ENCODE peak calls at places on chromosomes 11 and 22, in nine cellular contexts. F is ovary; N is HCT116; Y is CD4-positive, CD25-positive, alpha-beta regulatory T cell; I is mucosa of descending colon; A is Peyer's patch; S is heart right ventricle; B is mesendoderm; R is mammary epithelial cell. X is an unnamed sample.
A peak's percentile ranks its signal among the peaks of the same experiment; 100 is the strongest.

GRCh38 chr11:20000393-20001134 is 159.7 kb downstream of the DBX1 start:
- DNase-seq in F (no peak), N (no peak), Y (no peak), I (no peak), A (no peak), S (peak; percentile 30), B (peak; percentile 95), R (no peak), X (no peak)

GRCh38 chr11:45778341-45778740 is 26.6 kb upstream of the SLC35C1 start:
- DNase-seq in F (no peak), N (no peak), Y (no peak), I (no peak), A (no peak), S (no peak), B (no peak), R (no peak), X (no peak)

GRCh38 chr11:120392791-120393190 is 56.6 kb downstream of the ARHGEF12 start:
- DNase-seq in F (no peak), N (no peak), Y (no peak), I (no peak), A (no peak), S (no peak), B (no peak), R (no peak), X (no peak)

GRCh38 chr22:49188091-49188490 is 639.6 kb downstream of the BRD1 start:
- DNase-seq in F (no peak), N (peak; percentile 33), Y (no peak), I (no peak), A (no peak), S (no peak), B (no peak), R (no peak), X (no peak)

GRCh38 chr11:111018571-111018970 is 227.0 kb upstream of the POU2AF2 start:
- DNase-seq in F (no peak), N (no peak), Y (no peak), I (no peak), A (no peak), S (no peak), B (no peak), R (peak; percentile 4), X (no peak)

GRCh38 chr22:27845603-27846100 is 44.1 kb upstream of the MN1 start:
- DNase-seq in F (no peak), N (no peak), Y (no peak), I (no peak), A (no peak), S (no peak), B (peak; percentile 48), R (no peak), X (no peak)

GRCh38 chr11:47950396-47950795 is 30.0 kb upstream of the PTPRJ start:
- DNase-seq in F (no peak), N (no peak), Y (peak; percentile 96), I (no peak), A (peak; percentile 86), S (no peak), B (no peak), R (no peak), X (no peak)

GRCh38 chr11:1749020-1749758 is 1.2 kb downstream of the IFITM10 start:
- DNase-seq in F (no peak), N (no peak), Y (no peak), I (no peak), A (no peak), S (peak; percentile 32), B (no peak), R (peak; percentile 44), X (no peak)

GRCh38 chr11:126127898-126128297 is 65.2 kb upstream of the CDON start:
- DNase-seq in F (peak; percentile 75), N (no peak), Y (no peak), I (no peak), A (no peak), S (no peak), B (no peak), R (no peak), X (no peak)

GRCh38 chr22:30731658-30732057 is 37.0 kb downstream of the OSBP2 start:
- DNase-seq in F (no peak), N (no peak), Y (no peak), I (no peak), A (no peak), S (no peak), B (no peak), R (no peak), X (no peak)

GRCh38 chr22:48307941-48308340 is 1519.7 kb downstream of the BRD1 start:
- DNase-seq in F (no peak), N (no peak), Y (no peak), I (no peak), A (no peak), S (no peak), B (no peak), R (no peak), X (no peak)

GRCh38 chr11:81644239-81644840 is 1089.3 kb downstream of the FAM181B start:
- DNase-seq in F (no peak), N (peak; percentile 4), Y (peak; percentile 37), I (peak; percentile 6), A (no peak), S (no peak), B (peak; percentile 88), R (peak; percentile 51), X (peak; percentile 20)

GRCh38 chr11:78419327-78419726 is 1.7 kb upstream of the GAB2 start:
- DNase-seq in F (peak; percentile 81), N (no peak), Y (no peak), I (peak; percentile 39), A (no peak), S (peak; percentile 22), B (peak; percentile 18), R (peak; percentile 25), X (no peak)

GRCh38 chr11:11731311-11732083 is 109.7 kb upstream of the GALNT18 start:
- DNase-seq in F (no peak), N (peak; percentile 68), Y (no peak), I (no peak), A (no peak), S (no peak), B (no peak), R (peak; percentile 94), X (no peak)

GRCh38 chr11:34499719-34500505 is 13.7 kb downstream of the ELF5 start:
- DNase-seq in F (no peak), N (no peak), Y (no peak), I (no peak), A (no peak), S (no peak), B (no peak), R (no peak), X (no peak)

GRCh38 chr11:115653076-115653475 is 148.9 kb upstream of the CADM1 start:
- DNase-seq in F (no peak), N (no peak), Y (no peak), I (no peak), A (no peak), S (no peak), B (no peak), R (peak; percentile 78), X (no peak)

GRCh38 chr22:30885591-30885990 is 83.0 kb downstream of the MORC2 start:
- DNase-seq in F (no peak), N (no peak), Y (no peak), I (no peak), A (no peak), S (no peak), B (no peak), R (no peak), X (no peak)

GRCh38 chr22:47161631-47162030 is 399.2 kb downstream of the TBC1D22A start:
- DNase-seq in F (peak; percentile 7), N (no peak), Y (no peak), I (no peak), A (no peak), S (no peak), B (no peak), R (no peak), X (peak; percentile 13)

GRCh38 chr22:22830193-22830592 is 57.4 kb upstream of the IGLL5 start:
- DNase-seq in F (no peak), N (no peak), Y (no peak), I (no peak), A (no peak), S (no peak), B (no peak), R (no peak), X (no peak)
- H3K4me1 ChIP-seq in F (no peaks in the 10 kb centered on the region), N (no peaks in the 10 kb centered on the region), Y (no peaks in the 10 kb centered on the region), I (no peaks in the 10 kb centered on the region), A (no peaks in the 10 kb centered on the region), S (no peaks in the 10 kb centered on the region), B (no peaks in the 10 kb centered on the region), R (no peaks in the 10 kb centered on the region), X (no peaks in the 10 kb centered on the region)

GRCh38 chr11:122207921-122208764 is 92.1 kb upstream of the BLID start:
- DNase-seq in F (no peak), N (no peak), Y (no peak), I (no peak), A (no peak), S (no peak), B (no peak), R (no peak), X (no peak)

GRCh38 chr11:122209619-122210377 is 93.8 kb upstream of the BLID start:
- DNase-seq in F (peak; percentile 90), N (no peak), Y (no peak), I (peak; percentile 38), A (no peak), S (no peak), B (no peak), R (no peak), X (peak; percentile 68)

GRCh38 chr11:122210378-122210995 is 94.5 kb upstream of the BLID start:
- DNase-seq in F (no peak), N (no peak), Y (no peak), I (no peak), A (no peak), S (no peak), B (no peak), R (no peak), X (no peak)

GRCh38 chr11:122205036-122205435 is 89.0 kb upstream of the BLID start:
- DNase-seq in F (no peak), N (no peak), Y (no peak), I (no peak), A (no peak), S (no peak), B (no peak), R (no peak), X (no peak)

GRCh38 chr11:122207505-122207904 is 91.5 kb upstream of the BLID start:
- DNase-seq in F (peak; percentile 69), N (no peak), Y (no peak), I (no peak), A (no peak), S (no peak), B (no peak), R (no peak), X (no peak)
- H3K4me1 ChIP-seq in F (peaks cover 19% of the 10 kb centered on the region), N (peaks cover 70% of the 10 kb centered on the region), Y (no peaks in the 10 kb centered on the region), I (peaks cover 7% of the 10 kb centered on the region), A (no peaks in the 10 kb centered on the region), S (peaks cover 50% of the 10 kb centered on the region), B (no peaks in the 10 kb centered on the region), R (peaks cover 19% of the 10 kb centered on the region), X (peaks cover 5% of the 10 kb centered on the region)

DNA sequence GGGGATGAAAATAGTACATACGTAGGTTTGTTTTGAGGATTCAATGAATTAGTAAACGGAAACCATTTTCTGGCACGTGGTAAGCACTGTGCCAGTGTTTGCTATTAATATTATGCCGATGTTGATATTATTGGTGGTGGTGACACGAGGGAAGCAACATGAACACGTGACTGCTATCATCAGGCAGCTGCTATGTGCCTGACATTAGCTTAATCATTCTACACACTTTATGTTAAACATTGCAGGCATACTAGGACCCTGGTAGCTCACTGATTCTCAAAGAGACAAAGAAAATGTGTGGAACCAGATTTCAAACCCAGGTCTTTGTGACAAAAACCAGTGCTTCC is 656 bp downstream of the SRRD start:
- DNase-seq in F (no peak), N (no peak), Y (peak; percentile 49), I (no peak), A (no peak), S (no peak), B (no peak), R (no peak), X (no peak)
- H3K4me1 ChIP-seq in F (peaks cover 14% of the 10 kb centered on the region), N (peaks cover 10% of the 10 kb centered on the region), Y (peaks cover 38% of the 10 kb centered on the region), I (peaks cover 34% of the 10 kb centered on the region), A (peaks cover 49% of the 10 kb centered on the region), S (peaks cover 57% of the 10 kb centered on the region), B (peaks cover 4% of the 10 kb centered on the region), R (peaks cover 19% of the 10 kb centered on the region), X (peaks cover 2% of the 10 kb centered on the region)

GRCh38 chr11:128491195-128491936 is 96.0 kb downstream of the ETS1 start:
- DNase-seq in F (no peak), N (no peak), Y (no peak), I (no peak), A (no peak), S (no peak), B (no peak), R (no peak), X (no peak)
- H3K4me1 ChIP-seq in F (peaks cover 13% of the 10 kb centered on the region), N (peaks cover 8% of the 10 kb centered on the region), Y (peaks cover 100% of the 10 kb centered on the region), I (peaks cover 12% of the 10 kb centered on the region), A (peaks cover 25% of the 10 kb centered on the region), S (peaks cover 99% of the 10 kb centered on the region), B (peaks cover 2% of the 10 kb centered on the region), R (peaks cover 32% of the 10 kb centered on the region), X (no peaks in the 10 kb centered on the region)

X was measured in BE2C.